ENCODE peak calls at places on chromosomes 5 and 9, in eight cellular contexts. J is H9; I is heart left ventricle; F is stimulated activated CD4-positive, alpha-beta T cell treated with anti-CD3 and anti-CD28 coated beads, Interleukin-2, amount 100 ng/mL, for 48 hours; A is lung microvascular endothelial cell; S is A172; R is aorta; M is dermis microvascular lymphatic vessel endothelial cell. P is an unnamed sample.

GRCh38 chr5:31664566-31664965 is 25.6 kb downstream of the PDZD2 start:
- DNase-seq in M (no peak), F (no peak), S (peak), J (peak), R (no peak), A (peak), I (no peak), P (no peak)

GRCh38 chr5:62082370-62082778 is 223.6 kb upstream of the KIF2A start:
- DNase-seq in F (no peak), R (no peak), M (no peak), S (peak), I (no peak), A (no peak), J (no peak), P (no peak)

GRCh38 chr5:73826761-73827450 is 200.9 kb downstream of the ARHGEF28 start:
- DNase-seq in A (peak), M (peak), J (no peak), F (no peak), S (peak), R (no peak), I (no peak), P (no peak)

GRCh38 chr5:90675222-90675621 is 116.6 kb downstream of the ADGRV1 start:
- DNase-seq in I (no peak), M (no peak), F (no peak), R (no peak), S (no peak), J (no peak), A (no peak), P (no peak)

GRCh38 chr5:181205735-181206401 is 872 bp upstream of the TRIM7 start:
- DNase-seq in M (peak), J (no peak), A (no peak), F (no peak), R (no peak), I (no peak), S (no peak), P (no peak)

GRCh38 chr5:122500245-122501086 is 188.4 kb downstream of the SNCAIP start:
- DNase-seq in A (peak), M (peak), S (peak), I (no peak), F (no peak), R (no peak), J (peak), P (peak)

GRCh38 chr5:127942246-127943060 is 141.1 kb upstream of the SLC12A2 start:
- DNase-seq in R (no peak), M (peak), A (no peak), I (no peak), S (no peak), J (no peak), F (no peak), P (no peak)

GRCh38 chr5:157266286-157267007 is 524 bp downstream of the CYFIP2 start:
- DNase-seq in I (no peak), S (no peak), F (no peak), A (no peak), R (peak), J (peak), M (no peak), P (no peak)

GRCh38 chr5:174837919-174838902 is 113.8 kb downstream of the MSX2 start:
- DNase-seq in I (peak), J (peak), R (no peak), A (no peak), M (no peak), F (no peak), S (peak), P (peak)

GRCh38 chr9:28808042-28808441 is 1234.8 kb upstream of the C9orf72 start:
- DNase-seq in M (no peak), I (no peak), R (no peak), J (no peak), S (peak), F (no peak), A (no peak), P (no peak)

GRCh38 chr5:56060276-56061110 is 65.7 kb upstream of the IL6ST start:
- DNase-seq in I (no peak), F (peak), J (no peak), A (no peak), S (no peak), R (no peak), M (no peak), P (no peak)

GRCh38 chr9:121862371-121862970 is 211.0 kb downstream of the DAB2IP start:
- DNase-seq in R (no peak), J (no peak), I (no peak), S (no peak), A (no peak), M (no peak), F (no peak), P (no peak)

GRCh38 chr5:125232779-125233230 is 486.4 kb upstream of the ZNF608 start:
- DNase-seq in I (no peak), J (no peak), R (no peak), F (no peak), M (peak), S (no peak), A (peak), P (no peak)

GRCh38 chr5:107381189-107381856 is 289.4 kb downstream of the EFNA5 start:
- DNase-seq in M (peak), J (no peak), A (peak), R (no peak), S (peak), F (no peak), I (no peak), P (no peak)

GRCh38 chr5:93359296-93359957 is 221.6 kb downstream of the NR2F1-AS1 start:
- DNase-seq in A (peak), J (no peak), F (no peak), S (peak), M (peak), I (no peak), R (no peak), P (no peak)

GRCh38 chr5:135457424-135458071 is 5.4 kb upstream of the TIFAB start:
- DNase-seq in A (peak), S (peak), J (peak), F (peak), I (peak), R (peak), M (peak), P (no peak)

GRCh38 chr5:110956280-110956912 is 115.1 kb upstream of the TSLP start:
- DNase-seq in F (no peak), J (peak), A (no peak), S (no peak), M (no peak), I (no peak), R (no peak), P (no peak)

GRCh38 chr9:136769710-136770191 is 5.4 kb upstream of the LCN15 start:
- DNase-seq in I (no peak), M (peak), F (peak), R (peak), J (peak), S (no peak), A (peak), P (no peak)

GRCh38 chr5:141870871-141871270 is 7.3 kb downstream of the PCDH1 start:
- DNase-seq in J (no peak), I (no peak), M (peak), A (no peak), S (peak), F (no peak), R (no peak), P (no peak)

GRCh38 chr5:179354305-179354882 is 9.1 kb upstream of the ADAMTS2 start:
- DNase-seq in J (no peak), S (no peak), R (no peak), M (no peak), A (no peak), I (no peak), F (no peak), P (no peak)

GRCh38 chr5:154059039-154059430 is 20.3 kb downstream of the MFAP3 start:
- DNase-seq in R (no peak), S (no peak), A (no peak), J (no peak), I (no peak), F (no peak), M (no peak), P (no peak)

GRCh38 chr5:60178101-60178500 is 284.6 kb upstream of the PDE4D start:
- DNase-seq in M (peak), I (no peak), S (peak), F (no peak), A (peak), J (no peak), R (no peak), P (no peak)

GRCh38 chr9:75890541-75891276 is at the start of gene PCSK5:
- DNase-seq in R (peak), A (peak), I (peak), J (peak), F (peak), S (peak), M (peak), P (peak)

GRCh38 chr5:6501701-6502100 is 53.0 kb downstream of the UBE2QL1 start:
- DNase-seq in A (no peak), M (no peak), F (no peak), I (no peak), S (no peak), J (no peak), R (no peak), P (no peak)

P was measured in hippocampal formation.